ENCODE peak calls at places on chromosomes 4 and X, in eight cellular contexts. B is cardiac fibroblast, D is spleen, C is choroid plexus epithelial cell, U is AG04450, Z is lower leg skin, L is GM12865, Q is esophagus squamous epithelium. Y is an unnamed sample.

GRCh38 chr4:129179276-129179675 is 83.3 kb downstream of the C4orf33 start:
- DNase-seq in B (no peak), D (no peak), C (no peak), U (no peak), Z (no peak), L (no peak), Q (no peak), Y (no peak)

GRCh38 chrX:5341902-5342301 is 886.8 kb downstream of the NLGN4X start:
- DNase-seq in B (no peak), D (no peak), C (no peak), U (no peak), Z (no peak), L (no peak), Q (no peak), Y (no peak)

GRCh38 chr4:185999207-185999606 is 69.7 kb upstream of the TLR3 start:
- DNase-seq in B (no peak), D (no peak), C (peak), U (no peak), Z (no peak), L (no peak), Q (no peak), Y (no peak)

GRCh38 chr4:54879576-54879975 is 221.8 kb downstream of the KIT start:
- DNase-seq in B (peak), D (no peak), C (peak), U (no peak), Z (no peak), L (no peak), Q (no peak), Y (no peak)

GRCh38 chr4:14802596-14802995 is 199.7 kb upstream of the CPEB2 start:
- DNase-seq in B (no peak), D (no peak), C (no peak), U (no peak), Z (no peak), L (no peak), Q (no peak), Y (no peak)

GRCh38 chrX:149687991-149688390 is 23.9 kb upstream of the MAGEA11 start:
- DNase-seq in B (no peak), D (no peak), C (no peak), U (no peak), Z (no peak), L (no peak), Q (no peak), Y (no peak)

GRCh38 chr4:76665139-76665538 is 230.1 kb downstream of the SHROOM3 start:
- DNase-seq in B (peak), D (no peak), C (no peak), U (no peak), Z (no peak), L (no peak), Q (no peak), Y (no peak)

GRCh38 chrX:8627796-8628195 is 104.1 kb downstream of the ANOS1 start:
- DNase-seq in B (no peak), D (no peak), C (no peak), U (no peak), Z (no peak), L (no peak), Q (no peak), Y (no peak)

GRCh38 chrX:123860983-123861382 is 1.1 kb downstream of the XIAP start:
- DNase-seq in B (peak), D (no peak), C (peak), U (no peak), Z (no peak), L (peak), Q (no peak), Y (no peak)

GRCh38 chrX:154490021-154490413 is 412 bp downstream of the SLC10A3 start:
- DNase-seq in B (peak), D (no peak), C (peak), U (no peak), Z (no peak), L (peak), Q (no peak), Y (no peak)

GRCh38 chr4:52760256-52760655 is 9.0 kb upstream of the ERVMER34-1 start:
- DNase-seq in B (no peak), D (no peak), C (no peak), U (no peak), Z (no peak), L (no peak), Q (no peak), Y (no peak)

GRCh38 chr4:87781569-87781968 is 17.8 kb upstream of the IBSP start:
- DNase-seq in B (no peak), D (no peak), C (no peak), U (no peak), Z (no peak), L (no peak), Q (no peak), Y (no peak)

GRCh38 chr4:80097395-80098177 is 24.6 kb upstream of the ANTXR2 start:
- DNase-seq in B (peak), D (no peak), C (peak), U (peak), Z (peak), L (no peak), Q (no peak), Y (no peak)

GRCh38 chr4:8225704-8226443 is 26.8 kb downstream of the SH3TC1 start:
- DNase-seq in B (no peak), D (peak), C (no peak), U (no peak), Z (no peak), L (no peak), Q (no peak), Y (no peak)

GRCh38 chr4:121112530-121112929 is 40.2 kb upstream of the NDNF start:
- DNase-seq in B (peak), D (no peak), C (peak), U (no peak), Z (no peak), L (no peak), Q (no peak), Y (no peak)

GRCh38 chr4:87707279-87707918 is 57.3 kb downstream of the DMP1 start:
- DNase-seq in B (peak), D (no peak), C (no peak), U (no peak), Z (no peak), L (no peak), Q (no peak), Y (no peak)

GRCh38 chr4:143711543-143712159 is 11.2 kb upstream of the FREM3 start:
- DNase-seq in B (no peak), D (no peak), C (no peak), U (no peak), Z (no peak), L (no peak), Q (no peak), Y (no peak)

GRCh38 chr4:28555851-28556250 is 1695.2 kb downstream of the STIM2 start:
- DNase-seq in B (peak), D (no peak), C (peak), U (no peak), Z (no peak), L (no peak), Q (no peak), Y (no peak)

GRCh38 chr4:27357283-27357682 is 496.6 kb downstream of the STIM2 start:
- DNase-seq in B (peak), D (no peak), C (peak), U (no peak), Z (no peak), L (no peak), Q (no peak), Y (no peak)

DNA sequence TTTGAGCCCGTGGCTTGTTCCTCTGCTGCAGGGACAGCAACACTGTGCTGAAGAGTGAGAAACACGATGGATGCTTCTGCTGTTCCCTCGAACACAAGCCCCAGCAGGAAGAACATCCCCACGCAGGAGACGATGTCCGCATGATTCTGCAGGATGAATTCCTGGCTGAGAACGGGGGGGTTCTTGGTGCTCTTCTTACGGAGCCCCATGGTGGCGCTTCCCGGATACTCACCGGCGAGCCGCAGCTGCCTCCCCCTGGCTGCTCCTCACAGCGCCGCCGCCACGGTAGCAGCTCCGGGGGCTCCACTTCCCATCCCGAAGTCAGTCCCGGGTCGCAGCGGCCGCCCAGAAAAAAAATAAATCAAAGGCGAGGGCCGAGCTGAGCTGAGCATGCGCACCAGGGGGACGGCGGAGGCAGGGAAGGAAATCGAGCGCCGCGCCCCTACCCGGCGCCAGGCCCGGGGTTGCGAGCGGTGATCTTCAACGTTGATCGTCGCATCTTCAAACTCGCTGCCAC is at the start of gene TRAM1L1:
- DNase-seq in B (peak), D (peak), C (peak), U (peak), Z (peak), L (no peak), Q (no peak), Y (peak)
- TF ChIP-seq CTCF in B (no peak), D (no peak), C (no peak), U (peak), Z (no peak), L (no peak), Q (no peak), Y (no peak)

GRCh38 chr4:155442267-155443105 is 65.7 kb upstream of the MAP9 start:
- DNase-seq in B (peak), D (peak), C (peak), U (no peak), Z (peak), L (peak), Q (no peak), Y (peak)
- TF ChIP-seq CTCF in B (peak), D (peak), C (peak), U (peak), Z (no peak), L (peak), Q (peak), Y (peak)

GRCh38 chr4:150199056-150199455 is 120.8 kb downstream of the DCLK2 start:
- DNase-seq in B (no peak), D (no peak), C (no peak), U (no peak), Z (no peak), L (no peak), Q (no peak), Y (no peak)
- TF ChIP-seq CTCF in B (no peak), D (no peak), C (no peak), U (no peak), Z (no peak), L (no peak), Q (no peak), Y (no peak)

DNA sequence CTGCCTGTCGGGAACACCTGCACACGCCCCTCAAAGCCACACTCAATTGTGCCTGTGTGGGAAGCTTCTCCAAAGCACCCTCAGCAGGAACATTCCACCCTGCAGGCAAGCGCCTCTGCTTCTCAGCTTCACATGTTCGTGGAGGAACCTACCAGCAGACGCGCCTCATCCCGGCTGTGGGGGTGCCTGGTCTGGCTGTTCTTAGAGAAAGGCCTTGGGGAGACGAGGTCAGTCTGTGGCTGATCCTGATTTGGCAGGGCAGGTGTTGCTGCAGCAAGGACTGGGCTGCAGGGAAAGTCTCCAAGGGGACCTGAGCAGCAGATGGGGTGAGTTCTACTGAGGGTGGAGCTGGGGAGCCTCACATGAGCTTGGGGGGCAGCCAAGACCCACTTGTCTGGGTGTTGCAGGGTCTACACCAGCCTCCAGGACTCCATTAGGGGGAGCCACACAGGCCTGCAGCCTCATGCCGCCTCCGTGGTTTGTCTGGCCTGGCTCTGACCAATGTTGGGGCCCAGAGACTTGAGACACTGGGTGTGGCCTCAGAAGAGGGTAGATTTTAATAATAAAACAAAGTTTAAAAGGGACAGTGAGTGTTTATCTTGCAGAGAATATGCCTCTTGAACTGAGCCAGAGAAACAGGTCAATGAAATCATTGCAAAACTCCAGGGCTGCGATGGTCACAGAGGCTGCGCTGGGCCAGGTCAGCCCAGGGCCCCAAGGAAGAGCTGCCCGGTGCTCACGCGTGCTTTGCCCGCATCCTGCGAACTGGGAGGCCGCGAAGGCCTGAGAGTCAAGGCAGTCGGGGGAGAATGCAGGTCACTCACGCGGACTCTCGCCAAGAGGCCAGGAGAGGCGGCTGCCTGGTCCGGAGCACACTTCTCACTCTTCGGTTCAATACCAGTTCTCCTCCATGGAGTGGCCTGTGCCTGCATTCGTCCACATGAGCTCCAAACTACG is 21.1 kb downstream of the RNF212 start:
- DNase-seq in B (no peak), D (peak), C (no peak), U (no peak), Z (peak), L (no peak), Q (no peak), Y (no peak)
- TF ChIP-seq CTCF in B (no peak), D (no peak), C (peak), U (peak), Z (no peak), L (no peak), Q (no peak), Y (peak)

GRCh38 chr4:48271626-48272025 is 2.0 kb upstream of the TEC start:
- DNase-seq in B (no peak), D (peak), C (no peak), U (no peak), Z (no peak), L (no peak), Q (no peak), Y (no peak)

GRCh38 chr4:48271048-48271452 is 1.4 kb upstream of the TEC start:
- DNase-seq in B (no peak), D (no peak), C (no peak), U (no peak), Z (no peak), L (peak), Q (no peak), Y (peak)

GRCh38 chr4:48270516-48270897 is 869 bp upstream of the TEC start:
- DNase-seq in B (no peak), D (no peak), C (no peak), U (no peak), Z (no peak), L (no peak), Q (no peak), Y (no peak)

GRCh38 chr4:48268956-48269860 is at the start of gene TEC:
- DNase-seq in B (peak), D (no peak), C (peak), U (no peak), Z (peak), L (peak), Q (peak), Y (peak)

GRCh38 chr4:48269861-48270515 is 350 bp upstream of the TEC start:
- DNase-seq in B (peak), D (peak), C (peak), U (no peak), Z (peak), L (peak), Q (peak), Y (peak)
- TF ChIP-seq CTCF in B (peak), D (no peak), C (peak), U (peak), Z (no peak), L (peak), Q (peak), Y (peak)